ENCODE peak calls at places on chromosomes 16 and 17, in nine cellular contexts. X, A, U, Y, F, G, J, I and B are unnamed samples.

GRCh38 chr17:69326302-69327059 is 452 bp downstream of the ABCA5 start:
- DNase-seq in X (no peak), A (no peak), U (peak), Y (peak), F (no peak), G (no peak), J (no peak), I (peak), B (peak)

GRCh38 chr17:77738666-77739531 is 219.6 kb upstream of the TNRC6C start:
- DNase-seq in X (no peak), A (no peak), U (no peak), Y (no peak), F (no peak), G (no peak), J (peak), I (peak), B (no peak)

GRCh38 chr16:69049146-69049545 is 56.3 kb upstream of the HAS3 start:
- DNase-seq in X (no peak), A (no peak), U (peak), Y (peak), F (no peak), G (no peak), J (no peak), I (no peak), B (no peak)

GRCh38 chr17:45138911-45139532 is 3.5 kb downstream of the ACBD4 start:
- DNase-seq in X (no peak), A (no peak), U (no peak), Y (no peak), F (no peak), G (peak), J (no peak), I (no peak), B (no peak)

GRCh38 chr16:9837481-9837880 is 344.7 kb downstream of the GRIN2A start:
- DNase-seq in X (no peak), A (no peak), U (no peak), Y (no peak), F (no peak), G (no peak), J (no peak), I (no peak), B (no peak)

GRCh38 chr17:81164464-81165245 is 652 bp upstream of the PVALEF start:
- DNase-seq in X (no peak), A (no peak), U (no peak), Y (no peak), F (peak), G (peak), J (no peak), I (no peak), B (no peak)

GRCh38 chr16:48409839-48410610 is 24.8 kb upstream of the SIAH1 start:
- DNase-seq in X (no peak), A (peak), U (peak), Y (peak), F (peak), G (no peak), J (peak), I (peak), B (no peak)

GRCh38 chr17:65231086-65231485 is 93.9 kb downstream of the RGS9 start:
- DNase-seq in X (peak), A (no peak), U (no peak), Y (peak), F (no peak), G (no peak), J (no peak), I (no peak), B (no peak)

GRCh38 chr16:21028728-21029127 is 121.9 kb downstream of the DNAH3 start:
- DNase-seq in X (no peak), A (no peak), U (no peak), Y (no peak), F (no peak), G (no peak), J (no peak), I (no peak), B (no peak)

GRCh38 chr17:61393904-61394629 is 5.6 kb upstream of the TBX2 start:
- DNase-seq in X (no peak), A (no peak), U (no peak), Y (no peak), F (peak), G (peak), J (no peak), I (no peak), B (no peak)

GRCh38 chr17:75853410-75853809 is 1.7 kb downstream of the WBP2 start:
- DNase-seq in X (no peak), A (no peak), U (no peak), Y (peak), F (no peak), G (no peak), J (no peak), I (no peak), B (no peak)

GRCh38 chr17:2433696-2434095 is 32.8 kb upstream of the MNT start:
- DNase-seq in X (no peak), A (no peak), U (no peak), Y (peak), F (no peak), G (no peak), J (no peak), I (peak), B (no peak)

GRCh38 chr16:820730-821129 is 20.2 kb upstream of the GNG13 start:
- DNase-seq in X (no peak), A (no peak), U (no peak), Y (no peak), F (no peak), G (peak), J (no peak), I (no peak), B (no peak)

GRCh38 chr16:2008009-2008526 is 1.6 kb downstream of the ZNF598 start:
- DNase-seq in X (peak), A (peak), U (no peak), Y (peak), F (no peak), G (no peak), J (peak), I (peak), B (peak)

GRCh38 chr17:34276826-34277225 is 6.8 kb downstream of the CCL7 start:
- DNase-seq in X (no peak), A (no peak), U (no peak), Y (no peak), F (no peak), G (no peak), J (no peak), I (peak), B (no peak)

GRCh38 chr17:29219378-29220047 is 27.1 kb upstream of the CRYBA1 start:
- DNase-seq in X (peak), A (peak), U (peak), Y (peak), F (peak), G (peak), J (peak), I (peak), B (peak)

GRCh38 chr17:8332688-8333087 is 7.0 kb upstream of the ODF4 start:
- DNase-seq in X (no peak), A (no peak), U (no peak), Y (no peak), F (no peak), G (no peak), J (no peak), I (no peak), B (no peak)

GRCh38 chr17:29546834-29547233 is 20.0 kb downstream of the ABHD15 start:
- DNase-seq in X (no peak), A (no peak), U (no peak), Y (peak), F (no peak), G (no peak), J (no peak), I (no peak), B (no peak)

GRCh38 chr17:29115906-29116651 is 64.1 kb downstream of the MYO18A start:
- DNase-seq in X (peak), A (peak), U (no peak), Y (peak), F (no peak), G (peak), J (no peak), I (peak), B (peak)

GRCh38 chr17:55660171-55660886 is 62.3 kb downstream of the TMEM100 start:
- DNase-seq in X (peak), A (no peak), U (no peak), Y (peak), F (no peak), G (peak), J (no peak), I (peak), B (peak)

GRCh38 chr16:9775994-9776393 is 406.2 kb downstream of the GRIN2A start:
- DNase-seq in X (no peak), A (no peak), U (no peak), Y (no peak), F (no peak), G (no peak), J (no peak), I (no peak), B (no peak)

GRCh38 chr17:59725691-59726090 is 18.2 kb downstream of the VMP1 start:
- DNase-seq in X (no peak), A (peak), U (no peak), Y (peak), F (no peak), G (no peak), J (no peak), I (peak), B (no peak)

GRCh38 chr16:85146922-85147651 is 34.8 kb upstream of the CIBAR2 start:
- DNase-seq in X (no peak), A (no peak), U (no peak), Y (no peak), F (no peak), G (no peak), J (no peak), I (no peak), B (no peak)

GRCh38 chr16:17470002-17470870 is 524 bp downstream of the XYLT1 start:
- DNase-seq in X (peak), A (no peak), U (no peak), Y (peak), F (no peak), G (peak), J (peak), I (peak), B (no peak)

GRCh38 chr16:2515180-2515803 is 1.5 kb downstream of the ATP6V0C start:
- DNase-seq in X (no peak), A (peak), U (no peak), Y (no peak), F (no peak), G (no peak), J (peak), I (peak), B (no peak)

GRCh38 chr16:53090591-53091507 is 36.1 kb downstream of the CHD9 start:
- DNase-seq in X (peak), A (peak), U (peak), Y (peak), F (peak), G (peak), J (peak), I (peak), B (peak)

GRCh38 chr17:51120739-51121619 is at the start of gene SPAG9:
- DNase-seq in X (peak), A (peak), U (peak), Y (peak), F (peak), G (peak), J (peak), I (peak), B (peak)

GRCh38 chr17:60392845-60393702 is 1.1 kb upstream of the USP32 start:
- DNase-seq in X (peak), A (peak), U (peak), Y (peak), F (peak), G (peak), J (peak), I (peak), B (peak)

GRCh38 chr16:21160276-21160675 is 1.8 kb downstream of the LDAF1 start:
- DNase-seq in X (no peak), A (no peak), U (no peak), Y (no peak), F (no peak), G (no peak), J (no peak), I (no peak), B (no peak)

GRCh38 chr17:47785538-47786123 is 36.0 kb downstream of the OSBPL7 start:
- DNase-seq in X (peak), A (no peak), U (no peak), Y (peak), F (no peak), G (peak), J (no peak), I (peak), B (peak)

GRCh38 chr16:12341423-12341822 is 364.9 kb downstream of the SNX29 start:
- DNase-seq in X (no peak), A (no peak), U (no peak), Y (peak), F (no peak), G (no peak), J (no peak), I (no peak), B (no peak)

GRCh38 chr16:19853973-19854876 is 30.4 kb downstream of the GPRC5B start:
- DNase-seq in X (no peak), A (no peak), U (no peak), Y (no peak), F (no peak), G (no peak), J (no peak), I (peak), B (no peak)

GRCh38 chr17:55177159-55177913 is 87.4 kb upstream of the HLF start:
- DNase-seq in X (peak), A (no peak), U (no peak), Y (peak), F (no peak), G (peak), J (no peak), I (no peak), B (peak)

GRCh38 chr17:32523017-32523680 is 36.4 kb downstream of the CDK5R1 start:
- DNase-seq in X (peak), A (no peak), U (no peak), Y (no peak), F (no peak), G (no peak), J (no peak), I (no peak), B (peak)
- H3K4me3 ChIP-seq in X (peak), A (no peak), U (no peak), Y (no peak), F (no peak), G (no peak), J (no peak), I (no peak), B (peak)

GRCh38 chr17:916315-916714 is 63.3 kb downstream of the NXN start:
- DNase-seq in X (no peak), A (no peak), U (no peak), Y (no peak), F (no peak), G (no peak), J (no peak), I (no peak), B (no peak)
- TF ChIP-seq CTCF in X (no peak), A (no peak), U (peak), Y (peak), F (no peak), G (peak), J (no peak), I (no peak), B (no peak)

DNA sequence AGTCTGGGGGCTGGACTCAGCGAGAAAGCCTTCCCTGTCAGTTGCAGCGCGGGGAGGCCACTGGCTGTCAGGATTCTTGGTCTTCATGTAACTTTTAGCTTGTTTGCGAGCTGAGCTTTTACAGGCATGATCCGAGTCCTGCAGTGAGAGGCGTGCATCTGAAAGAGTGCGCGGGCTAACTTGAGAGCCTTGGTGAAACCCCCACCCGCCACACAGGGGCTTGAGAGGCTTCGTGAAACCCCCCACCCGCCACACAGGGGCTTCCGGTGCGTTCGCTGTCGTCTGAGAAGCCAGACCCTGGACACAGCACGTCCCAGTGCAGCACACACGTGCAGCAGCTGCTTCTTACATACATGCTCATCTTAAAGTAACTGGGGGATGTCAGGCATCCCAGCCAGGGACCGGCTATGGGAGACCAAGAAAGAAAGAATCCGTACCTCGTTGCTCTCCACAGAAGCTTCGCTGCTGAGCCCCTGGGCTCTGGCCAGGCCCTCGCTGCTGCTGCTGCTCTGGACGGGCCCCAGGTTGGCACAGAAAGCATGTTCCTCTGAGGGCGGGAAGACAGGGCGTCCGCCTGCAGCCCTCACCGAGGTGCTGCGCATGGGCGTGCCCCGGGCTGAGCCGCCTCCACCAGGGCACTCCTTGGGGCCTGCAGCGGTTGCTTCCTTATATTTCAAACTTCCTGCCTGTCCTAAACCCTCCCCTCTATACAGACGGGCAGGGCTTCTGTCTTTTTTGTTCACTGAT is 7.8 kb downstream of the NUDT16L1 start:
- DNase-seq in X (no peak), A (peak), U (no peak), Y (no peak), F (no peak), G (no peak), J (peak), I (no peak), B (no peak)
- H3K4me3 ChIP-seq in X (no peak), A (no peak), U (no peak), Y (no peak), F (no peak), G (no peak), J (peak), I (no peak), B (no peak)

GRCh38 chr16:57534881-57535658 is 1.3 kb downstream of the CCDC102A start:
- DNase-seq in X (no peak), A (no peak), U (no peak), Y (no peak), F (peak), G (no peak), J (peak), I (no peak), B (no peak)

GRCh38 chr16:57534337-57534880 is 2.0 kb downstream of the CCDC102A start:
- DNase-seq in X (no peak), A (no peak), U (no peak), Y (no peak), F (peak), G (no peak), J (peak), I (no peak), B (no peak)

GRCh38 chr16:57537194-57537505 is 779 bp upstream of the CCDC102A start:
- DNase-seq in X (no peak), A (no peak), U (peak), Y (peak), F (no peak), G (no peak), J (no peak), I (no peak), B (peak)

GRCh38 chr16:57536306-57537193 is at the start of gene CCDC102A:
- DNase-seq in X (peak), A (no peak), U (no peak), Y (no peak), F (peak), G (peak), J (peak), I (peak), B (peak)

DNA sequence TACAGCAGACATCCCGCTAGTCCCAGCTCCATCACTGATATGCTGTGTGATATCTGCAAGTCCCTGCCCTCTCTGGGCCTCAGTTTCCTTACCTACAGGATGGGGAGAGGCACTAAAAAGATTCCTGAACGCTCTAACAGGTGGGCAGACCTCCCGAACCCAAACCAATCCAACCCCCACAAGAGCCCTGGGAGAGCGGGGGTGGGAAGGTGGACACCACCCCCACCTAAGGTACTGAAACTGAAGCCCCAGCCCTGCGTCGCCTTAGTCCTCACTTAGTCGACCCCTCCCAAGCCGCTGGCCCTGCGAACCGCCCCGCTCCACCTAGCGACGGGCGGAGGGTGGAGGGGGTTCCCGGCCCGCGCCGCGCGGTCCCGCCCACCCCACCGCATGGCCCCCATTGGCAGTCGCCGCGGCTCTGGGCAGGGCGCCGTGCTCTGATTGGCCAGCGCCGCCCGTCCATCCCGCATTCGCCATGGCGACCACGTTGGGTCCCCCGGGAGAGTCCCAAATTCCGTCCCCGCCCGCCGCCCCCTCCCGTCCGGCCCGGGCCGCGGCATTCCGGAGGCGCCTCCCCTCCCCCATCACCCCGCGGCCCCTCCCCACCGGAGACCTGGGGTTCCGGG is 578 bp downstream of the CCDC102A start:
- DNase-seq in X (peak), A (peak), U (peak), Y (peak), F (peak), G (peak), J (peak), I (peak), B (peak)
- TF ChIP-seq CTCF in X (peak), A (no peak), U (peak), Y (no peak), F (peak), G (peak), J (no peak), I (no peak), B (peak)

GRCh38 chr16:67489401-67490083 is 6.2 kb upstream of the AGRP start:
- DNase-seq in X (peak), A (no peak), U (no peak), Y (no peak), F (no peak), G (no peak), J (no peak), I (no peak), B (no peak)
- H3K4me3 ChIP-seq in X (peak), A (no peak), U (no peak), Y (no peak), F (no peak), G (no peak), J (no peak), I (no peak), B (no peak)

GRCh38 chr16:47037396-47037745 is 63.9 kb upstream of the DNAJA2 start:
- DNase-seq in X (peak), A (peak), U (no peak), Y (no peak), F (no peak), G (peak), J (peak), I (peak), B (peak)

GRCh38 chr16:47036201-47036600 is 62.7 kb upstream of the DNAJA2 start:
- DNase-seq in X (peak), A (no peak), U (no peak), Y (no peak), F (no peak), G (no peak), J (no peak), I (no peak), B (no peak)

GRCh38 chr16:47034455-47034854 is 61.0 kb upstream of the DNAJA2 start:
- DNase-seq in X (no peak), A (no peak), U (no peak), Y (no peak), F (no peak), G (no peak), J (no peak), I (no peak), B (no peak)

GRCh38 chr16:47035436-47035835 is 62.0 kb upstream of the DNAJA2 start:
- DNase-seq in X (no peak), A (no peak), U (no peak), Y (no peak), F (no peak), G (no peak), J (no peak), I (no peak), B (no peak)

DNA sequence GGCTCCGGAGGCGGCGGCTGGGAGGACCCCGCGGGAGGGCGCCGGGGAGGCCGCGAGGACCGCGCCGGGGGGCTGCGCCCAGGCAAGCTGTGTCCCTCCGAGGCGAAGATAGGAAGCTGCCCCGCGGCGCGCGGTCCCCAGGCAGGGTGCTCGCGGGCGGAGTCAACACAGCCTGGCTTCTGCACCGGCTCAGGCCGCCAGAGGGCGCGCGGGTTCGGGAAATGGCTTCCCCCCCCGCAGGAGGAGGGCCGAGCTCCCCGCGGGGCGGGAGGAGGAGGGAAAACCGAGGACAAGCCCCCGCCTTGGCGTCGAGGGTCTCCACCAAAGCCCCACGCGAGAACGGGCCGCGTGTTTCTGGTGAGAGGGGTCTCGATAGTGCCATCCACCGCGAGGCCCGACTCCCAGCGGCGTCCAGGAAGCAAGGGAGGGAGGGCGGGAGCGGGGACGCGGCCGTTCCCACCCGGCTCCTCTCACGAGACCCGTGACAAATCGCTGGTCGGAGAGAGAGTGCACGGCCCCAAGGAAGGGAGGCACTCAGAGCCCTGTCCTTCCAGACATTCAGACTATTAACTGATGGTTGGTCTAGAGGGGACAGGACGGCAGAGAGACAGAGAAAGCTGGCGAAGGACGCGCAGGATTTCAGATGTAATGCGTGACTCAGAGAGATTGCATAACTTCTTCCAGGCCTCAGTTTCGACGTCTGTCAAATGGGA is 64.4 kb upstream of the DNAJA2 start:
- DNase-seq in X (peak), A (peak), U (peak), Y (peak), F (peak), G (peak), J (peak), I (peak), B (peak)
- TF ChIP-seq CTCF in X (peak), A (peak), U (peak), Y (peak), F (peak), G (peak), J (peak), I (peak), B (peak)